ENCODE peak calls at places on chromosomes 6 and 20, in ten cellular contexts. One of them, this sample, is unnamed.

GRCh38 chr6:142045380-142046270 is 87.1 kb upstream of the GJE1 start:
- DNase-seq in bronchial epithelial cell: peak; percentile 27
- DNase-seq in mucosa of descending colon: no peak
- DNase-seq in PC-9: no peak
- DNase-seq in fibroblast of mammary gland: peak; percentile 71
- DNase-seq in PC-3: peak; percentile 50
- DNase-seq in AG04450: no peak
- DNase-seq in heart right ventricle: no peak
- DNase-seq in Peyer's patch: no peak
- DNase-seq in psoas muscle: no peak
- DNase-seq in this sample: no peak

GRCh38 chr6:50288241-50288640 is 238.5 kb upstream of the DEFB112 start:
- DNase-seq in bronchial epithelial cell: no peak
- DNase-seq in mucosa of descending colon: no peak
- DNase-seq in fibroblast of mammary gland: no peak
- DNase-seq in AG04450: no peak
- DNase-seq in PC-3: no peak
- DNase-seq in heart right ventricle: no peak
- DNase-seq in PC-9: no peak
- DNase-seq in psoas muscle: no peak
- DNase-seq in Peyer's patch: no peak
- DNase-seq in this sample: no peak

GRCh38 chr6:32212076-32212760 is 11.6 kb downstream of the NOTCH4 start:
- DNase-seq in Peyer's patch: no peak
- DNase-seq in bronchial epithelial cell: peak; percentile 40
- DNase-seq in AG04450: no peak
- DNase-seq in psoas muscle: no peak
- DNase-seq in mucosa of descending colon: no peak
- DNase-seq in PC-3: no peak
- DNase-seq in PC-9: no peak
- DNase-seq in heart right ventricle: no peak
- DNase-seq in fibroblast of mammary gland: no peak
- DNase-seq in this sample: no peak

GRCh38 chr6:35260642-35261570 is 1.4 kb downstream of the ZNF76 start:
- DNase-seq in AG04450: no peak
- DNase-seq in fibroblast of mammary gland: peak; percentile 8
- DNase-seq in mucosa of descending colon: no peak
- DNase-seq in bronchial epithelial cell: no peak
- DNase-seq in PC-3: no peak
- DNase-seq in psoas muscle: no peak
- DNase-seq in Peyer's patch: no peak
- DNase-seq in PC-9: no peak
- DNase-seq in heart right ventricle: no peak
- DNase-seq in this sample: no peak

GRCh38 chr20:12072945-12073245 is 155.2 kb downstream of the BTBD3 start:
- DNase-seq in PC-9: no peak
- DNase-seq in mucosa of descending colon: no peak
- DNase-seq in AG04450: no peak
- DNase-seq in psoas muscle: no peak
- DNase-seq in PC-3: no peak
- DNase-seq in Peyer's patch: no peak
- DNase-seq in fibroblast of mammary gland: peak; percentile 14
- DNase-seq in heart right ventricle: no peak
- DNase-seq in bronchial epithelial cell: no peak
- DNase-seq in this sample: no peak

GRCh38 chr6:137304020-137304780 is 85.0 kb upstream of the IFNGR1 start:
- DNase-seq in AG04450: no peak
- DNase-seq in PC-3: peak; percentile 10
- DNase-seq in heart right ventricle: no peak
- DNase-seq in bronchial epithelial cell: peak; percentile 50
- DNase-seq in Peyer's patch: no peak
- DNase-seq in PC-9: peak; percentile 42
- DNase-seq in psoas muscle: no peak
- DNase-seq in mucosa of descending colon: no peak
- DNase-seq in fibroblast of mammary gland: no peak
- DNase-seq in this sample: peak; percentile 19

GRCh38 chr20:41366546-41367392 is at the start of gene EMILIN3:
- DNase-seq in bronchial epithelial cell: no peak
- DNase-seq in mucosa of descending colon: peak; percentile 18
- DNase-seq in heart right ventricle: no peak
- DNase-seq in PC-9: no peak
- DNase-seq in psoas muscle: no peak
- DNase-seq in PC-3: no peak
- DNase-seq in AG04450: no peak
- DNase-seq in fibroblast of mammary gland: no peak
- DNase-seq in Peyer's patch: no peak
- DNase-seq in this sample: no peak

GRCh38 chr20:63625771-63626423 is 1.0 kb downstream of the GMEB2 start:
- DNase-seq in fibroblast of mammary gland: peak; percentile 27
- DNase-seq in mucosa of descending colon: peak; percentile 60
- DNase-seq in psoas muscle: no peak
- DNase-seq in PC-3: peak; percentile 12
- DNase-seq in heart right ventricle: peak; percentile 34
- DNase-seq in PC-9: no peak
- DNase-seq in Peyer's patch: no peak
- DNase-seq in AG04450: no peak
- DNase-seq in bronchial epithelial cell: peak; percentile 9
- DNase-seq in this sample: no peak

GRCh38 chr20:46954490-46955038 is 59.9 kb downstream of the EYA2 start:
- DNase-seq in Peyer's patch: no peak
- DNase-seq in mucosa of descending colon: no peak
- DNase-seq in bronchial epithelial cell: peak; percentile 86
- DNase-seq in AG04450: peak; percentile 97
- DNase-seq in fibroblast of mammary gland: peak; percentile 89
- DNase-seq in heart right ventricle: no peak
- DNase-seq in psoas muscle: no peak
- DNase-seq in PC-3: peak; percentile 86
- DNase-seq in PC-9: peak; percentile 100
- DNase-seq in this sample: no peak

GRCh38 chr6:14255916-14256315 is 138.3 kb downstream of the CD83 start:
- DNase-seq in AG04450: no peak
- DNase-seq in psoas muscle: no peak
- DNase-seq in heart right ventricle: no peak
- DNase-seq in mucosa of descending colon: no peak
- DNase-seq in bronchial epithelial cell: no peak
- DNase-seq in PC-3: no peak
- DNase-seq in PC-9: no peak
- DNase-seq in fibroblast of mammary gland: no peak
- DNase-seq in Peyer's patch: no peak
- DNase-seq in this sample: no peak

GRCh38 chr6:139175389-139175788 is 40.5 kb downstream of the HECA start:
- DNase-seq in Peyer's patch: no peak
- DNase-seq in PC-3: no peak
- DNase-seq in AG04450: no peak
- DNase-seq in fibroblast of mammary gland: no peak
- DNase-seq in bronchial epithelial cell: no peak
- DNase-seq in heart right ventricle: no peak
- DNase-seq in psoas muscle: no peak
- DNase-seq in mucosa of descending colon: no peak
- DNase-seq in PC-9: no peak
- DNase-seq in this sample: no peak

GRCh38 chr6:17280552-17281090 is 540 bp upstream of the RBM24 start:
- DNase-seq in fibroblast of mammary gland: no peak
- DNase-seq in heart right ventricle: peak; percentile 76
- DNase-seq in bronchial epithelial cell: no peak
- DNase-seq in PC-3: no peak
- DNase-seq in psoas muscle: peak; percentile 91
- DNase-seq in AG04450: no peak
- DNase-seq in Peyer's patch: peak; percentile 47
- DNase-seq in mucosa of descending colon: peak; percentile 57
- DNase-seq in PC-9: no peak
- DNase-seq in this sample: no peak

GRCh38 chr6:43081043-43081442 is 4.9 kb downstream of the PTK7 start:
- DNase-seq in PC-3: no peak
- DNase-seq in mucosa of descending colon: no peak
- DNase-seq in Peyer's patch: no peak
- DNase-seq in fibroblast of mammary gland: no peak
- DNase-seq in AG04450: no peak
- DNase-seq in bronchial epithelial cell: no peak
- DNase-seq in heart right ventricle: no peak
- DNase-seq in psoas muscle: no peak
- DNase-seq in PC-9: no peak
- DNase-seq in this sample: no peak

GRCh38 chr6:143253630-143254029 is 192.9 kb downstream of the AIG1 start:
- DNase-seq in fibroblast of mammary gland: no peak
- DNase-seq in PC-3: no peak
- DNase-seq in Peyer's patch: no peak
- DNase-seq in AG04450: no peak
- DNase-seq in PC-9: no peak
- DNase-seq in mucosa of descending colon: no peak
- DNase-seq in heart right ventricle: no peak
- DNase-seq in psoas muscle: no peak
- DNase-seq in bronchial epithelial cell: no peak
- DNase-seq in this sample: no peak

GRCh38 chr6:143252961-143253360 is 192.3 kb downstream of the AIG1 start:
- DNase-seq in AG04450: no peak
- DNase-seq in fibroblast of mammary gland: no peak
- DNase-seq in mucosa of descending colon: no peak
- DNase-seq in PC-3: no peak
- DNase-seq in bronchial epithelial cell: no peak
- DNase-seq in psoas muscle: no peak
- DNase-seq in heart right ventricle: no peak
- DNase-seq in Peyer's patch: no peak
- DNase-seq in PC-9: no peak
- DNase-seq in this sample: no peak

GRCh38 chr6:143248359-143248758 is 187.7 kb downstream of the AIG1 start:
- DNase-seq in Peyer's patch: no peak
- DNase-seq in mucosa of descending colon: no peak
- DNase-seq in bronchial epithelial cell: no peak
- DNase-seq in PC-3: no peak
- DNase-seq in AG04450: no peak
- DNase-seq in fibroblast of mammary gland: no peak
- DNase-seq in PC-9: no peak
- DNase-seq in heart right ventricle: no peak
- DNase-seq in psoas muscle: no peak
- DNase-seq in this sample: no peak

GRCh38 chr6:143247586-143247985 is 186.9 kb downstream of the AIG1 start:
- DNase-seq in mucosa of descending colon: no peak
- DNase-seq in AG04450: no peak
- DNase-seq in heart right ventricle: no peak
- DNase-seq in PC-3: no peak
- DNase-seq in fibroblast of mammary gland: no peak
- DNase-seq in bronchial epithelial cell: no peak
- DNase-seq in Peyer's patch: no peak
- DNase-seq in PC-9: no peak
- DNase-seq in psoas muscle: no peak
- DNase-seq in this sample: no peak

GRCh38 chr6:143251288-143251687 is 190.6 kb downstream of the AIG1 start:
- DNase-seq in PC-3: no peak
- DNase-seq in psoas muscle: no peak
- DNase-seq in AG04450: no peak
- DNase-seq in heart right ventricle: no peak
- DNase-seq in PC-9: no peak
- DNase-seq in fibroblast of mammary gland: no peak
- DNase-seq in mucosa of descending colon: no peak
- DNase-seq in Peyer's patch: no peak
- DNase-seq in bronchial epithelial cell: no peak
- DNase-seq in this sample: no peak
- TF ChIP-seq CTCF in PC-3: no peak
- TF ChIP-seq CTCF in psoas muscle: no peak
- TF ChIP-seq CTCF in AG04450: no peak
- TF ChIP-seq CTCF in heart right ventricle: no peak
- TF ChIP-seq CTCF in PC-9: no peak
- TF ChIP-seq CTCF in fibroblast of mammary gland: no peak
- TF ChIP-seq CTCF in mucosa of descending colon: no peak
- TF ChIP-seq CTCF in Peyer's patch: no peak
- TF ChIP-seq CTCF in bronchial epithelial cell: no peak
- TF ChIP-seq CTCF in this sample: no peak

GRCh38 chr20:49913399-49914047 is 1.8 kb downstream of the SPATA2 start:
- DNase-seq in fibroblast of mammary gland: no peak
- DNase-seq in bronchial epithelial cell: no peak
- DNase-seq in PC-9: no peak
- DNase-seq in mucosa of descending colon: no peak
- DNase-seq in AG04450: no peak
- DNase-seq in psoas muscle: no peak
- DNase-seq in PC-3: no peak
- DNase-seq in Peyer's patch: no peak
- DNase-seq in heart right ventricle: no peak
- DNase-seq in this sample: no peak
- H3K4me3 ChIP-seq in fibroblast of mammary gland: no peak overlapping the region
- H3K4me3 ChIP-seq in bronchial epithelial cell: no peak overlapping the region
- H3K4me3 ChIP-seq in PC-9: peak overlapping the region; percentile 90
- H3K4me3 ChIP-seq in mucosa of descending colon: no peak overlapping the region
- H3K4me3 ChIP-seq in AG04450: no peak overlapping the region
- H3K4me3 ChIP-seq in psoas muscle: peak overlapping the region; percentile 92
- H3K4me3 ChIP-seq in PC-3: peak overlapping the region; percentile 81
- H3K4me3 ChIP-seq in Peyer's patch: no peak overlapping the region
- H3K4me3 ChIP-seq in heart right ventricle: no peak overlapping the region
- H3K4me3 ChIP-seq in this sample: peak overlapping the region; percentile 66

GRCh38 chr6:4957521-4958231 is 46.2 kb downstream of the RPP40 start:
- DNase-seq in Peyer's patch: no peak
- DNase-seq in PC-9: no peak
- DNase-seq in PC-3: peak; percentile 39
- DNase-seq in psoas muscle: no peak
- DNase-seq in heart right ventricle: no peak
- DNase-seq in AG04450: no peak
- DNase-seq in fibroblast of mammary gland: peak; percentile 38
- DNase-seq in mucosa of descending colon: no peak
- DNase-seq in bronchial epithelial cell: no peak
- DNase-seq in this sample: no peak
- TF ChIP-seq CTCF in Peyer's patch: no peak
- TF ChIP-seq CTCF in PC-9: no peak
- TF ChIP-seq CTCF in PC-3: peak; percentile 59
- TF ChIP-seq CTCF in psoas muscle: peak; percentile 24
- TF ChIP-seq CTCF in heart right ventricle: peak; percentile 36
- TF ChIP-seq CTCF in AG04450: peak; percentile 27
- TF ChIP-seq CTCF in fibroblast of mammary gland: peak; percentile 27
- TF ChIP-seq CTCF in mucosa of descending colon: no peak
- TF ChIP-seq CTCF in bronchial epithelial cell: peak; percentile 35
- TF ChIP-seq CTCF in this sample: peak; percentile 47

GRCh38 chr6:136036601-136037000 is 185.1 kb downstream of the PDE7B start:
- DNase-seq in AG04450: no peak
- DNase-seq in mucosa of descending colon: no peak
- DNase-seq in PC-3: no peak
- DNase-seq in psoas muscle: no peak
- DNase-seq in heart right ventricle: no peak
- DNase-seq in PC-9: no peak
- DNase-seq in Peyer's patch: no peak
- DNase-seq in bronchial epithelial cell: no peak
- DNase-seq in fibroblast of mammary gland: peak; percentile 30
- DNase-seq in this sample: no peak

GRCh38 chr6:136038531-136038930 is 187.0 kb downstream of the PDE7B start:
- DNase-seq in PC-3: no peak
- DNase-seq in bronchial epithelial cell: no peak
- DNase-seq in PC-9: no peak
- DNase-seq in heart right ventricle: no peak
- DNase-seq in mucosa of descending colon: no peak
- DNase-seq in AG04450: no peak
- DNase-seq in psoas muscle: no peak
- DNase-seq in Peyer's patch: no peak
- DNase-seq in fibroblast of mammary gland: peak; percentile 31
- DNase-seq in this sample: no peak

GRCh38 chr6:136037246-136037884 is 185.9 kb downstream of the PDE7B start:
- DNase-seq in bronchial epithelial cell: peak; percentile 78
- DNase-seq in heart right ventricle: no peak
- DNase-seq in mucosa of descending colon: no peak
- DNase-seq in PC-3: no peak
- DNase-seq in AG04450: no peak
- DNase-seq in PC-9: no peak
- DNase-seq in Peyer's patch: no peak
- DNase-seq in psoas muscle: no peak
- DNase-seq in fibroblast of mammary gland: peak; percentile 82
- DNase-seq in this sample: no peak

GRCh38 chr6:136037885-136038460 is 186.5 kb downstream of the PDE7B start:
- DNase-seq in AG04450: peak; percentile 34
- DNase-seq in PC-3: no peak
- DNase-seq in fibroblast of mammary gland: peak; percentile 86
- DNase-seq in Peyer's patch: no peak
- DNase-seq in psoas muscle: peak; percentile 55
- DNase-seq in PC-9: no peak
- DNase-seq in bronchial epithelial cell: no peak
- DNase-seq in heart right ventricle: peak; percentile 47
- DNase-seq in mucosa of descending colon: no peak
- DNase-seq in this sample: no peak

GRCh38 chr6:136039185-136039584 is 187.7 kb downstream of the PDE7B start:
- DNase-seq in mucosa of descending colon: no peak
- DNase-seq in PC-9: no peak
- DNase-seq in heart right ventricle: no peak
- DNase-seq in AG04450: no peak
- DNase-seq in psoas muscle: no peak
- DNase-seq in PC-3: no peak
- DNase-seq in fibroblast of mammary gland: peak; percentile 41
- DNase-seq in bronchial epithelial cell: no peak
- DNase-seq in Peyer's patch: no peak
- DNase-seq in this sample: no peak
- H3K4me3 ChIP-seq in mucosa of descending colon: no peak overlapping the region
- H3K4me3 ChIP-seq in PC-9: no peak overlapping the region
- H3K4me3 ChIP-seq in heart right ventricle: peak overlapping the region; percentile 38
- H3K4me3 ChIP-seq in AG04450: peak overlapping the region; percentile 64
- H3K4me3 ChIP-seq in psoas muscle: peak overlapping the region; percentile 59
- H3K4me3 ChIP-seq in PC-3: no peak overlapping the region
- H3K4me3 ChIP-seq in fibroblast of mammary gland: peak overlapping the region; percentile 71
- H3K4me3 ChIP-seq in bronchial epithelial cell: no peak overlapping the region
- H3K4me3 ChIP-seq in Peyer's patch: no peak overlapping the region
- H3K4me3 ChIP-seq in this sample: no peak overlapping the region

This sample was measured in LNCaP clone FGC.